ENCODE peak calls at places on chromosomes 6 and 20, in eight cellular contexts. O, Z, U, B, W, L, Q and E are unnamed samples.

GRCh38 chr6:53424300-53424699 is 75.5 kb upstream of the ELOVL5 start:
- DNase-seq in O (no peak), Z (no peak), U (no peak), B (no peak), W (no peak), L (no peak), Q (no peak), E (no peak)

GRCh38 chr6:163113358-163113962 is 301.1 kb upstream of the QKI start:
- DNase-seq in O (no peak), Z (no peak), U (no peak), B (no peak), W (no peak), L (no peak), Q (no peak), E (no peak)

GRCh38 chr6:140537834-140538680 is 1163.6 kb upstream of the CITED2 start:
- DNase-seq in O (no peak), Z (no peak), U (no peak), B (peak), W (no peak), L (peak), Q (peak), E (no peak)

GRCh38 chr20:26208296-26209091 is 511.8 kb upstream of the ZNF337 start:
- DNase-seq in O (no peak), Z (no peak), U (no peak), B (peak), W (peak), L (no peak), Q (no peak), E (peak)

GRCh38 chr6:1086446-1086845 is 225.5 kb upstream of the FOXQ1 start:
- DNase-seq in O (no peak), Z (no peak), U (no peak), B (no peak), W (no peak), L (no peak), Q (no peak), E (no peak)

GRCh38 chr6:3138341-3138740 is 19.0 kb downstream of the TUBB2A start:
- DNase-seq in O (no peak), Z (no peak), U (no peak), B (no peak), W (no peak), L (no peak), Q (no peak), E (no peak)

GRCh38 chr6:118993358-118993757 is 58.4 kb upstream of the MCM9 start:
- DNase-seq in O (no peak), Z (no peak), U (no peak), B (no peak), W (no peak), L (no peak), Q (no peak), E (no peak)

GRCh38 chr6:169556758-169557505 is 144.9 kb downstream of the WDR27 start:
- DNase-seq in O (peak), Z (no peak), U (no peak), B (no peak), W (no peak), L (no peak), Q (no peak), E (no peak)

GRCh38 chr6:31729979-31730630 is 1.0 kb upstream of the DDAH2 start:
- DNase-seq in O (peak), Z (no peak), U (peak), B (peak), W (peak), L (peak), Q (peak), E (peak)

GRCh38 chr20:833450-834150 is at the start of gene FAM110A:
- DNase-seq in O (peak), Z (peak), U (peak), B (peak), W (peak), L (peak), Q (peak), E (peak)

GRCh38 chr6:43935921-43936320 is 165.9 kb downstream of the VEGFA start:
- DNase-seq in O (no peak), Z (no peak), U (peak), B (no peak), W (no peak), L (no peak), Q (no peak), E (no peak)

GRCh38 chr6:84224251-84224650 is 3.2 kb downstream of the CEP162 start:
- DNase-seq in O (no peak), Z (no peak), U (no peak), B (no peak), W (no peak), L (no peak), Q (no peak), E (no peak)

GRCh38 chr20:36645998-36646397 is at the start of gene SLA2:
- DNase-seq in O (peak), Z (no peak), U (peak), B (no peak), W (peak), L (no peak), Q (no peak), E (peak)

GRCh38 chr20:6074145-6074561 is 20.3 kb upstream of the LRRN4 start:
- DNase-seq in O (no peak), Z (peak), U (no peak), B (no peak), W (no peak), L (peak), Q (no peak), E (no peak)